ENCODE peak calls at places on chromosomes 12 and 14, in six cellular contexts. U, J, S, B, T and Y are unnamed samples.

GRCh38 chr12:113259499-113259953 is 38.3 kb downstream of the TPCN1 start:
- DNase-seq in S (peak; percentile 91), T (peak; percentile 78), B (peak; percentile 52), J (no peak), U (no peak), Y (no peak)

GRCh38 chr14:54219281-54220121 is 177.3 kb upstream of the CDKN3 start:
- DNase-seq in J (no peak), B (no peak), T (no peak), S (no peak), U (no peak), Y (no peak)

GRCh38 chr12:130240831-130241590 is 78.7 kb downstream of the FZD10 start:
- DNase-seq in T (no peak), B (no peak), J (no peak), U (no peak), S (no peak), Y (no peak)

GRCh38 chr12:24668563-24668962 is 280.3 kb downstream of the BCAT1 start:
- DNase-seq in T (no peak), J (no peak), S (no peak), B (no peak), U (no peak), Y (no peak)

GRCh38 chr12:130351331-130351730 is 13.6 kb downstream of the PIWIL1 start:
- DNase-seq in T (no peak), S (no peak), U (no peak), B (no peak), J (no peak), Y (no peak)

GRCh38 chr14:44657688-44658388 is 150.8 kb upstream of the FSCB start:
- DNase-seq in S (no peak), B (peak; percentile 6), J (no peak), T (no peak), U (no peak), Y (no peak)

GRCh38 chr14:61221906-61222305 is 59.2 kb downstream of the TMEM30B start:
- DNase-seq in B (no peak), U (no peak), S (no peak), J (no peak), T (no peak), Y (no peak)

GRCh38 chr14:72680853-72681640 is 212.9 kb downstream of the DPF3 start:
- DNase-seq in J (no peak), U (no peak), T (no peak), S (no peak), B (no peak), Y (no peak)

GRCh38 chr12:94172973-94173372 is 24.6 kb downstream of the PLXNC1 start:
- DNase-seq in T (no peak), U (no peak), S (no peak), B (peak; percentile 26), J (no peak), Y (no peak)

GRCh38 chr12:96749978-96750377 is 157.1 kb upstream of the NEDD1 start:
- DNase-seq in U (no peak), J (no peak), S (no peak), B (no peak), T (no peak), Y (no peak)

GRCh38 chr14:69363055-69363454 is 35.0 kb downstream of the ERH start:
- DNase-seq in J (no peak), T (peak; percentile 54), B (no peak), U (no peak), S (peak; percentile 33), Y (no peak)

GRCh38 chr14:23951590-23952143 is 1.9 kb upstream of the DHRS4 start:
- DNase-seq in J (no peak), T (peak; percentile 70), U (no peak), B (no peak), S (no peak), Y (no peak)

GRCh38 chr12:91074068-91074819 is 16.4 kb upstream of the KERA start:
- DNase-seq in B (no peak), J (no peak), U (no peak), S (no peak), T (no peak), Y (no peak)

GRCh38 chr12:47907851-47908454 is 3.2 kb upstream of the VDR start:
- DNase-seq in T (no peak), B (no peak), U (no peak), J (no peak), S (no peak), Y (peak; percentile 42)

GRCh38 chr12:111270773-111271172 is 98.1 kb downstream of the PHETA1 start:
- DNase-seq in T (no peak), J (no peak), U (no peak), B (no peak), S (no peak), Y (no peak)

GRCh38 chr12:16523570-16524331 is 82.2 kb downstream of the LMO3 start:
- DNase-seq in S (no peak), J (no peak), T (no peak), B (no peak), U (no peak), Y (no peak)

GRCh38 chr12:98440165-98440581 is 75.2 kb upstream of the TMPO start:
- DNase-seq in U (no peak), T (no peak), J (no peak), S (peak; percentile 63), B (peak; percentile 87), Y (no peak)

GRCh38 chr14:97379091-97379531 is 581.9 kb downstream of the VRK1 start:
- DNase-seq in U (peak; percentile 59), S (no peak), J (no peak), B (no peak), T (no peak), Y (peak; percentile 66)

GRCh38 chr14:24535737-24536136 is 27.7 kb upstream of the CMA1 start:
- DNase-seq in J (no peak), T (no peak), B (no peak), U (no peak), S (no peak), Y (no peak)

GRCh38 chr12:23202746-23203145 is 577.8 kb downstream of the ETNK1 start:
- DNase-seq in T (no peak), J (no peak), U (no peak), S (no peak), B (no peak), Y (no peak)

GRCh38 chr14:22837059-22837749 is 819 bp downstream of the MMP14 start:
- DNase-seq in S (peak; percentile 76), T (no peak), B (no peak), J (no peak), U (no peak), Y (no peak)

GRCh38 chr12:120145164-120145563 is 28.6 kb upstream of the RAB35 start:
- DNase-seq in B (no peak), J (no peak), U (no peak), T (no peak), S (no peak), Y (no peak)

GRCh38 chr12:63918788-63919300 is 74.3 kb downstream of the SRGAP1 start:
- DNase-seq in B (peak; percentile 69), T (no peak), U (no peak), J (peak; percentile 15), S (no peak), Y (no peak)

GRCh38 chr14:49280566-49280965 is 305.6 kb downstream of the RPS29 start:
- DNase-seq in T (no peak), J (no peak), B (no peak), U (no peak), S (no peak), Y (no peak)

GRCh38 chr12:61566183-61566582 is 694.0 kb upstream of the USP15 start:
- DNase-seq in U (no peak), J (no peak), T (no peak), B (no peak), S (no peak), Y (no peak)

GRCh38 chr12:119006749-119007148 is 25.4 kb downstream of the SRRM4 start:
- DNase-seq in T (peak; percentile 96), S (no peak), J (no peak), U (no peak), B (no peak), Y (no peak)

GRCh38 chr12:121789800-121790748 is 3.4 kb downstream of the RHOF start:
- DNase-seq in J (no peak), B (no peak), U (peak; percentile 96), S (peak; percentile 70), T (no peak), Y (peak; percentile 94)

GRCh38 chr12:76020281-76020680 is 11.3 kb downstream of the PHLDA1 start:
- DNase-seq in B (peak; percentile 87), J (no peak), T (no peak), S (no peak), U (peak; percentile 79), Y (peak; percentile 91)

GRCh38 chr14:63492391-63492790 is 50.8 kb downstream of the PPP2R5E start:
- DNase-seq in S (no peak), J (peak; percentile 29), B (peak; percentile 28), U (no peak), T (no peak), Y (no peak)

GRCh38 chr12:132218915-132219314 is 74.7 kb downstream of the NOC4L start:
- DNase-seq in T (peak; percentile 83), S (no peak), B (no peak), U (peak; percentile 46), J (no peak), Y (no peak)

GRCh38 chr12:104534162-104534856 is 77.6 kb downstream of the CHST11 start:
- DNase-seq in U (no peak), S (no peak), B (no peak), J (no peak), T (peak; percentile 63), Y (no peak)